ENCODE peak calls at places on chromosomes 3 and 15, in seven cellular contexts. One of them, this sample, is unnamed. For H3K4me1 and H3K36me3, the result is how much of the 10 kb centered on the place peaks cover.

GRCh38 chr3:112514527-112515128 is 15.4 kb upstream of the BTLA start:
- ATAC-seq in Panc1: no peak
- ATAC-seq in left lung: peak
- ATAC-seq in heart left ventricle: no peak
- ATAC-seq in CD8-positive, alpha-beta T cell: peak
- ATAC-seq in right lobe of liver: no peak
- ATAC-seq in HepG2: no peak
- ATAC-seq in this sample: no peak

GRCh38 chr3:14223595-14223994 is 45.0 kb downstream of the LSM3 start:
- ATAC-seq in Panc1: peak
- ATAC-seq in left lung: no peak
- ATAC-seq in heart left ventricle: no peak
- ATAC-seq in CD8-positive, alpha-beta T cell: no peak
- ATAC-seq in right lobe of liver: no peak
- ATAC-seq in HepG2: no peak
- ATAC-seq in this sample: no peak

GRCh38 chr3:64399205-64399800 is 174.0 kb upstream of the PRICKLE2 start:
- ATAC-seq in Panc1: no peak
- ATAC-seq in left lung: peak
- ATAC-seq in heart left ventricle: peak
- ATAC-seq in CD8-positive, alpha-beta T cell: no peak
- ATAC-seq in right lobe of liver: peak
- ATAC-seq in HepG2: peak
- ATAC-seq in this sample: peak

GRCh38 chr3:113764698-113765097 is 17.9 kb downstream of the ATP6V1A start:
- ATAC-seq in Panc1: no peak
- ATAC-seq in left lung: no peak
- ATAC-seq in heart left ventricle: no peak
- ATAC-seq in CD8-positive, alpha-beta T cell: no peak
- ATAC-seq in right lobe of liver: no peak
- ATAC-seq in HepG2: no peak
- ATAC-seq in this sample: no peak

GRCh38 chr15:80816049-80816653 is 37.0 kb downstream of the CEMIP start:
- ATAC-seq in Panc1: no peak
- ATAC-seq in left lung: no peak
- ATAC-seq in heart left ventricle: no peak
- ATAC-seq in CD8-positive, alpha-beta T cell: no peak
- ATAC-seq in right lobe of liver: no peak
- ATAC-seq in HepG2: no peak
- ATAC-seq in this sample: no peak

GRCh38 chr15:87764461-87765236 is 491.9 kb downstream of the NTRK3 start:
- ATAC-seq in Panc1: no peak
- ATAC-seq in left lung: no peak
- ATAC-seq in heart left ventricle: no peak
- ATAC-seq in CD8-positive, alpha-beta T cell: no peak
- ATAC-seq in right lobe of liver: no peak
- ATAC-seq in HepG2: no peak
- ATAC-seq in this sample: no peak

GRCh38 chr3:99817047-99817436 is 620 bp upstream of the CMSS1 start:
- ATAC-seq in Panc1: peak
- ATAC-seq in left lung: peak
- ATAC-seq in heart left ventricle: peak
- ATAC-seq in CD8-positive, alpha-beta T cell: no peak
- ATAC-seq in right lobe of liver: no peak
- ATAC-seq in HepG2: peak
- ATAC-seq in this sample: no peak

GRCh38 chr3:186247821-186248814 is 113.9 kb downstream of the DGKG start:
- ATAC-seq in Panc1: no peak
- ATAC-seq in left lung: peak
- ATAC-seq in heart left ventricle: peak
- ATAC-seq in CD8-positive, alpha-beta T cell: no peak
- ATAC-seq in right lobe of liver: peak
- ATAC-seq in HepG2: no peak
- ATAC-seq in this sample: peak

GRCh38 chr3:28678083-28678482 is 329.5 kb upstream of the AZI2 start:
- ATAC-seq in Panc1: no peak
- ATAC-seq in left lung: peak
- ATAC-seq in heart left ventricle: no peak
- ATAC-seq in CD8-positive, alpha-beta T cell: no peak
- ATAC-seq in right lobe of liver: no peak
- ATAC-seq in HepG2: no peak
- ATAC-seq in this sample: peak

GRCh38 chr3:80496452-80496851 is 728.7 kb upstream of the ROBO1 start:
- ATAC-seq in Panc1: no peak
- ATAC-seq in left lung: no peak
- ATAC-seq in heart left ventricle: no peak
- ATAC-seq in CD8-positive, alpha-beta T cell: no peak
- ATAC-seq in right lobe of liver: no peak
- ATAC-seq in HepG2: no peak
- ATAC-seq in this sample: no peak

GRCh38 chr3:111336511-111336910 is 205.5 kb upstream of the CD96 start:
- ATAC-seq in Panc1: no peak
- ATAC-seq in left lung: no peak
- ATAC-seq in heart left ventricle: no peak
- ATAC-seq in CD8-positive, alpha-beta T cell: no peak
- ATAC-seq in right lobe of liver: no peak
- ATAC-seq in HepG2: no peak
- ATAC-seq in this sample: no peak

GRCh38 chr3:47846186-47846879 is 43.4 kb downstream of the DHX30 start:
- ATAC-seq in Panc1: no peak
- ATAC-seq in left lung: no peak
- ATAC-seq in heart left ventricle: no peak
- ATAC-seq in CD8-positive, alpha-beta T cell: no peak
- ATAC-seq in right lobe of liver: no peak
- ATAC-seq in HepG2: no peak
- ATAC-seq in this sample: no peak

GRCh38 chr3:95565502-95565901 is 1248.9 kb upstream of the EPHA6 start:
- ATAC-seq in Panc1: no peak
- ATAC-seq in left lung: no peak
- ATAC-seq in heart left ventricle: no peak
- ATAC-seq in CD8-positive, alpha-beta T cell: no peak
- ATAC-seq in right lobe of liver: no peak
- ATAC-seq in HepG2: no peak
- ATAC-seq in this sample: no peak

GRCh38 chr3:124903896-124904879 is 17.0 kb upstream of the ITGB5 start:
- ATAC-seq in Panc1: no peak
- ATAC-seq in left lung: no peak
- ATAC-seq in heart left ventricle: no peak
- ATAC-seq in CD8-positive, alpha-beta T cell: no peak
- ATAC-seq in right lobe of liver: no peak
- ATAC-seq in HepG2: no peak
- ATAC-seq in this sample: no peak

GRCh38 chr3:156978471-156978961 is 152.4 kb downstream of the LEKR1 start:
- ATAC-seq in Panc1: no peak
- ATAC-seq in left lung: no peak
- ATAC-seq in heart left ventricle: no peak
- ATAC-seq in CD8-positive, alpha-beta T cell: no peak
- ATAC-seq in right lobe of liver: no peak
- ATAC-seq in HepG2: no peak
- ATAC-seq in this sample: no peak

GRCh38 chr3:188635258-188636038 is 481.5 kb downstream of the LPP start:
- ATAC-seq in Panc1: no peak
- ATAC-seq in left lung: peak
- ATAC-seq in heart left ventricle: no peak
- ATAC-seq in CD8-positive, alpha-beta T cell: no peak
- ATAC-seq in right lobe of liver: peak
- ATAC-seq in HepG2: no peak
- ATAC-seq in this sample: no peak

GRCh38 chr15:41934843-41935242 is 37.5 kb downstream of the EHD4 start:
- ATAC-seq in Panc1: peak
- ATAC-seq in left lung: peak
- ATAC-seq in heart left ventricle: no peak
- ATAC-seq in CD8-positive, alpha-beta T cell: peak
- ATAC-seq in right lobe of liver: peak
- ATAC-seq in HepG2: no peak
- ATAC-seq in this sample: peak

GRCh38 chr3:105806361-105806760 is 62.5 kb downstream of the CBLB start:
- ATAC-seq in Panc1: no peak
- ATAC-seq in left lung: peak
- ATAC-seq in heart left ventricle: peak
- ATAC-seq in CD8-positive, alpha-beta T cell: peak
- ATAC-seq in right lobe of liver: peak
- ATAC-seq in HepG2: no peak
- ATAC-seq in this sample: no peak

GRCh38 chr3:188598872-188599271 is 444.9 kb downstream of the LPP start:
- ATAC-seq in Panc1: no peak
- ATAC-seq in left lung: no peak
- ATAC-seq in heart left ventricle: peak
- ATAC-seq in CD8-positive, alpha-beta T cell: no peak
- ATAC-seq in right lobe of liver: no peak
- ATAC-seq in HepG2: no peak
- ATAC-seq in this sample: no peak

GRCh38 chr3:153138267-153139210 is 23.5 kb upstream of the RAP2B start:
- ATAC-seq in Panc1: peak
- ATAC-seq in left lung: peak
- ATAC-seq in heart left ventricle: peak
- ATAC-seq in CD8-positive, alpha-beta T cell: no peak
- ATAC-seq in right lobe of liver: peak
- ATAC-seq in HepG2: peak
- ATAC-seq in this sample: peak

GRCh38 chr15:28996289-28996688 is 110.5 kb downstream of the APBA2 start:
- ATAC-seq in Panc1: no peak
- ATAC-seq in left lung: no peak
- ATAC-seq in heart left ventricle: no peak
- ATAC-seq in CD8-positive, alpha-beta T cell: no peak
- ATAC-seq in right lobe of liver: no peak
- ATAC-seq in HepG2: no peak
- ATAC-seq in this sample: no peak

DNA sequence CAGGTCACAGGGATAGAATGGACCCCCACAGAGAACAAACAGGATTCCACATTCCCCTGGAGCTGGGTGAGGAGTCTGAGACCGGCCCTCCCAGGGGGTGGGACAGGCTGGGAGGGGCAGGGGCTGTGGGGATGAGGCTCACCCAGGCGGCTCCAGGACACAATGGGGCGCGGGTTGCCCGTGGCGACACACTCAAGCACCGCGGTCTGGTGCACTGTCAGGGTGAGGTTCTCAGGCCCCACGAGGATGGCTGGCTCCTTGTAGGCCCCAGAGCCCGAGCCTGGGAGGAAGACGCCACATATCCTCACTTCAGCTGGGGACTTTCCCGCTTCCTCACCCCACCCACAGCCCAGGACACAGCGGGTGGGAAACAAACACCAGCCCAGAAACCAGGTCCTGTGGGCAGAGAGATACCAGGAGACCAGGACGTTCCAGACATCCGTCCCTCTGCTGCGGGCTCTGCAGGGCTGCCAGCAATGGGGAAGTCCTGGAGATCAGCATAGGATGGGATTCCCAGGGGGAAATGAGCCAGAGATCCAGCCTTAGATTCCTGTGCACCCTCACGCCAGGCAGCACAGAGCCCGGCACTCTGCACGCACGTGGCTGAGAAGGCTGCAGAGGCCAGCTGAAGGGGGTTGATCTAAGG is 30.2 kb downstream of the RNU5B-1 start:
- ATAC-seq in Panc1: no peak
- ATAC-seq in left lung: no peak
- ATAC-seq in heart left ventricle: no peak
- ATAC-seq in CD8-positive, alpha-beta T cell: no peak
- ATAC-seq in right lobe of liver: no peak
- ATAC-seq in HepG2: no peak
- ATAC-seq in this sample: no peak
- H3K4me1 ChIP-seq in Panc1: under half
- H3K4me1 ChIP-seq in left lung: under half
- H3K4me1 ChIP-seq in heart left ventricle: under half
- H3K4me1 ChIP-seq in CD8-positive, alpha-beta T cell: under half
- H3K4me1 ChIP-seq in right lobe of liver: under half
- H3K4me1 ChIP-seq in HepG2: under half
- H3K4me1 ChIP-seq in this sample: under half

DNA sequence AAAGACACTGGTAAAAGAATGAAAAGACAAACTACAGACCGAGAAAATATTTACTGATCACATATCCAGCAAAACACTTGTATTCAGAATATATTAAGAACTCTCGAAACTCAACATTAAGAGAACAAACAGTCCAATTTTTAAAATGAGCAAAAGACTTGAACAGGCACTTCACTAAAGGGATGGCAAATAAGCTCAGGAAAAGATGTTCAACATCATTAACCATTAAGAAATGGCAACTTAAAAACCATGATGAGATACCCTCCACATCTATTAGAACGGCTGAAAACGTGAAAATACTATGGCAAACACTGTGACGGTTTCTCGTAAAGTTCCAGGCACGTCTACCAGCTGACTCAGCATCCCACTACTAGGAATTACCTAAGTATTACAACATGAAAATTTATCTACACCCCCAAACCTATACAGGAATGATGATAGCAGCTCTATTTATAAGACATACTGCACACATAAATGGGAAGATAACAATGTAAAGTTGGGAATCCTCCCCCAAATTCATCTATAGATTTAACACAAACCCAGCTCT is 86.1 kb upstream of the PROK2 start:
- ATAC-seq in Panc1: no peak
- ATAC-seq in left lung: no peak
- ATAC-seq in heart left ventricle: no peak
- ATAC-seq in CD8-positive, alpha-beta T cell: no peak
- ATAC-seq in right lobe of liver: no peak
- ATAC-seq in HepG2: no peak
- ATAC-seq in this sample: no peak
- H3K27ac ChIP-seq in Panc1: no peak
- H3K27ac ChIP-seq in left lung: no peak
- H3K27ac ChIP-seq in heart left ventricle: no peak
- H3K27ac ChIP-seq in CD8-positive, alpha-beta T cell: no peak
- H3K27ac ChIP-seq in right lobe of liver: no peak
- H3K27ac ChIP-seq in HepG2: no peak
- H3K27ac ChIP-seq in this sample: no peak

DNA sequence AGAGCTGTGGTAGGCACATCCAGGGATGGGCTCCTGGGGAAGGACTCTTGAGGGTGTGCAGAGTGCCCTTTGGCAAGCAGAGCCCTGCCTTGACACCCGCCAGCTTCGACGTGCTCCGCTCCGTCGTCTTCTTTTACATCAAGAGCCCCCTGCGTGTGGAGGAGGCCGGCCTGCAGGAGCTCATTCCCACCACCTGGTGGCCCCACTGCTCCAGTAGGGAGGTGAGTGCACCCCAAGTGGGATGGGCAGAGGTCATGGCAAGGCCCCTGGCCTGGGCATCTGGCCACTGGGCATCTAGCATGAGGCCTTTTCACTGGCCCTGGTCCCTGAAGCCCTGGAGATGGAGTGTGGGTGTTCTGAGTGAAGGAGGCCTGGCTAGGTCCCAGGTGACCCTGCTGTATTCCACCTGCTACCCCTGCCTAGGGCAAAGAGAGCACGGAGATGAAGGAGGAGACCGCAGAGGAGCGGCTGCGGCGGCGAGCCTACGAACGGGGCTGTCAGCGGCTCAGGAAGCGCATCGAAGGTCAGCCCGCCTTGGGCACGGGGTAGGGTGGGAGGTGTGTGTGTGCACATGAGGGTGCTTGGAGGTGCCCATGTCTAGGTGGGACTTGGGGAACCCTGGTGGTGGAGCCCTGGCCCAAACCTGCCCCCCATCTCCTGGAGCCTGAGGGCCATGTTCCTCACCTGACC is 12.2 kb downstream of the RNF123 start:
- ATAC-seq in Panc1: no peak
- ATAC-seq in left lung: no peak
- ATAC-seq in heart left ventricle: no peak
- ATAC-seq in CD8-positive, alpha-beta T cell: no peak
- ATAC-seq in right lobe of liver: peak
- ATAC-seq in HepG2: peak
- ATAC-seq in this sample: no peak
- H3K36me3 ChIP-seq in Panc1: under half
- H3K36me3 ChIP-seq in left lung: under half
- H3K36me3 ChIP-seq in heart left ventricle: half or more
- H3K36me3 ChIP-seq in CD8-positive, alpha-beta T cell: under half
- H3K36me3 ChIP-seq in right lobe of liver: half or more
- H3K36me3 ChIP-seq in HepG2: under half
- H3K36me3 ChIP-seq in this sample: half or more

GRCh38 chr15:90189781-90190467 is 11.2 kb upstream of the SEMA4B start:
- ATAC-seq in Panc1: peak
- ATAC-seq in left lung: no peak
- ATAC-seq in heart left ventricle: no peak
- ATAC-seq in CD8-positive, alpha-beta T cell: no peak
- ATAC-seq in right lobe of liver: no peak
- ATAC-seq in HepG2: no peak
- ATAC-seq in this sample: no peak
- H3K4me1 ChIP-seq in Panc1: half or more
- H3K4me1 ChIP-seq in left lung: half or more
- H3K4me1 ChIP-seq in heart left ventricle: under half
- H3K4me1 ChIP-seq in CD8-positive, alpha-beta T cell: under half
- H3K4me1 ChIP-seq in right lobe of liver: under half
- H3K4me1 ChIP-seq in HepG2: half or more
- H3K4me1 ChIP-seq in this sample: under half